ENCODE peak calls at places on chromosomes 5 and 9, in ten cellular contexts. I is Right ventricle myocardium superior; C is activated CD8-positive, alpha-beta memory T cell treated with anti-CD3 and anti-CD28 coated beads for 4 hours; V is endothelial cell; U is globus pallidus; A is dermis blood vessel endothelial cell; X is WTC11; W is hypothalamus; R is CD8-positive, alpha-beta memory T cell; B is GM04504. O is an unnamed sample.
A peak's percentile ranks its signal among the peaks of the same experiment; 100 is the strongest.

GRCh38 chr5:179319741-179320281 is 25.4 kb downstream of the ADAMTS2 start:
- DNase-seq in I (peak; percentile 46), C (no peak), V (no peak), U (no peak), A (no peak), X (peak; percentile 13), W (no peak), R (no peak), B (no peak), O (no peak)

GRCh38 chr9:109733690-109734089 is 46.3 kb upstream of the PALM2AKAP2 start:
- DNase-seq in I (no peak), C (no peak), V (no peak), U (no peak), A (no peak), X (no peak), W (no peak), R (no peak), B (peak; percentile 27), O (no peak)

GRCh38 chr5:138035605-138036537 is 3.0 kb upstream of the FAM13B start:
- DNase-seq in I (no peak), C (peak; percentile 32), V (peak; percentile 69), U (peak; percentile 94), A (peak; percentile 94), X (peak; percentile 62), W (peak; percentile 63), R (peak; percentile 40), B (peak; percentile 76), O (peak; percentile 63)

GRCh38 chr5:42719034-42719433 is 37.6 kb upstream of the CCDC152 start:
- DNase-seq in I (no peak), C (no peak), V (no peak), U (no peak), A (no peak), X (no peak), W (no peak), R (no peak), B (no peak), O (no peak)

GRCh38 chr9:137136261-137136925 is 2.6 kb upstream of the GRIN1 start:
- DNase-seq in I (no peak), C (no peak), V (no peak), U (no peak), A (no peak), X (no peak), W (no peak), R (no peak), B (no peak), O (no peak)

GRCh38 chr5:126976520-126977172 is 53.7 kb downstream of the MARCHF3 start:
- DNase-seq in I (no peak), C (no peak), V (no peak), U (no peak), A (peak; percentile 28), X (no peak), W (no peak), R (no peak), B (no peak), O (no peak)

GRCh38 chr5:73987915-73988314 is 361.9 kb downstream of the ARHGEF28 start:
- DNase-seq in I (no peak), C (no peak), V (no peak), U (no peak), A (no peak), X (no peak), W (no peak), R (no peak), B (no peak), O (no peak)

GRCh38 chr9:124414612-124415011 is 630 bp downstream of the PSMB7 start:
- DNase-seq in I (no peak), C (no peak), V (no peak), U (no peak), A (no peak), X (no peak), W (no peak), R (no peak), B (no peak), O (no peak)

GRCh38 chr5:120544043-120544442 is 79.9 kb downstream of the PRR16 start:
- DNase-seq in I (no peak), C (no peak), V (no peak), U (no peak), A (no peak), X (no peak), W (no peak), R (no peak), B (no peak), O (no peak)

GRCh38 chr9:122367779-122368460 is 2.9 kb upstream of the PTGS1 start:
- DNase-seq in I (no peak), C (no peak), V (no peak), U (no peak), A (no peak), X (no peak), W (no peak), R (no peak), B (no peak), O (no peak)

GRCh38 chr9:136644343-136644592 is 18.4 kb upstream of the EGFL7 start:
- DNase-seq in I (no peak), C (peak; percentile 47), V (no peak), U (no peak), A (no peak), X (no peak), W (no peak), R (no peak), B (no peak), O (no peak)

GRCh38 chr9:127686461-127687393 is 20.1 kb upstream of the CFAP157 start:
- DNase-seq in I (no peak), C (no peak), V (no peak), U (no peak), A (no peak), X (no peak), W (no peak), R (no peak), B (no peak), O (no peak)

GRCh38 chr9:22141906-22142305 is 132.8 kb upstream of the CDKN2B start:
- DNase-seq in I (peak; percentile 53), C (no peak), V (no peak), U (no peak), A (peak; percentile 25), X (no peak), W (no peak), R (no peak), B (no peak), O (no peak)

GRCh38 chr5:123273984-123274383 is 149.2 kb downstream of the CEP120 start:
- DNase-seq in I (no peak), C (no peak), V (no peak), U (no peak), A (no peak), X (no peak), W (no peak), R (no peak), B (no peak), O (no peak)

GRCh38 chr9:87698069-87698809 is 27.7 kb upstream of the CTSL start:
- DNase-seq in I (no peak), C (no peak), V (no peak), U (no peak), A (no peak), X (no peak), W (no peak), R (no peak), B (no peak), O (no peak)

GRCh38 chr5:139752506-139753350 is 42.9 kb upstream of the PSD2 start:
- DNase-seq in I (no peak), C (no peak), V (no peak), U (no peak), A (no peak), X (no peak), W (no peak), R (no peak), B (no peak), O (no peak)

GRCh38 chr9:33719581-33720374 is 75.6 kb upstream of the PRSS3 start:
- DNase-seq in I (peak; percentile 50), C (no peak), V (peak; percentile 50), U (no peak), A (peak; percentile 39), X (peak; percentile 79), W (no peak), R (no peak), B (no peak), O (no peak)

GRCh38 chr5:179309751-179310320 is 35.4 kb downstream of the ADAMTS2 start:
- DNase-seq in I (peak; percentile 22), C (no peak), V (no peak), U (no peak), A (no peak), X (peak; percentile 4), W (no peak), R (no peak), B (no peak), O (no peak)

GRCh38 chr9:110115341-110115820 is 92.6 kb downstream of the C9orf152 start:
- DNase-seq in I (peak; percentile 56), C (no peak), V (no peak), U (peak; percentile 35), A (peak; percentile 66), X (no peak), W (no peak), R (no peak), B (no peak), O (no peak)

GRCh38 chr5:16759147-16759800 is 142.5 kb upstream of the RETREG1 start:
- DNase-seq in I (no peak), C (no peak), V (no peak), U (no peak), A (peak; percentile 25), X (no peak), W (no peak), R (no peak), B (no peak), O (no peak)

GRCh38 chr5:98397081-98397480 is 376.4 kb upstream of the RGMB start:
- DNase-seq in I (no peak), C (no peak), V (no peak), U (no peak), A (peak; percentile 73), X (no peak), W (no peak), R (no peak), B (peak; percentile 84), O (no peak)

GRCh38 chr5:38473008-38473407 is 83.4 kb downstream of the LIFR start:
- DNase-seq in I (peak; percentile 58), C (no peak), V (no peak), U (no peak), A (peak; percentile 49), X (no peak), W (no peak), R (no peak), B (no peak), O (no peak)

O was measured in B cell.